ENCODE peak calls at places on chromosome 1, in four cellular contexts. One of them, this sample, is unnamed. For H3K4me1, the result is how much of the 10 kb centered on the place peaks cover.

GRCh38 chr1:187696092-187696491 is 867.3 kb downstream of the PLA2G4A start:
- DNase-seq in ovary: no peak
- DNase-seq in IMR-90: peak
- DNase-seq in A549: no peak
- DNase-seq in this sample: no peak

GRCh38 chr1:183739640-183740385 is 65.1 kb upstream of the RGL1 start:
- DNase-seq in ovary: no peak
- DNase-seq in IMR-90: peak
- DNase-seq in A549: no peak
- DNase-seq in this sample: no peak

GRCh38 chr1:95217371-95217770 is 16.6 kb upstream of the RWDD3 start:
- DNase-seq in A549: no peak
- DNase-seq in ovary: no peak
- DNase-seq in IMR-90: no peak
- DNase-seq in this sample: no peak

GRCh38 chr1:223721658-223722606 is 9.6 kb downstream of the CAPN2 start:
- DNase-seq in IMR-90: no peak
- DNase-seq in ovary: no peak
- DNase-seq in A549: no peak
- DNase-seq in this sample: no peak

GRCh38 chr1:108560430-108561144 is 687 bp downstream of the EEIG2 start:
- DNase-seq in ovary: peak
- DNase-seq in A549: peak
- DNase-seq in IMR-90: peak
- DNase-seq in this sample: peak

GRCh38 chr1:157862114-157863070 is 20.8 kb upstream of the CD5L start:
- DNase-seq in IMR-90: no peak
- DNase-seq in ovary: no peak
- DNase-seq in A549: no peak
- DNase-seq in this sample: no peak

GRCh38 chr1:210246447-210246846 is 13.9 kb downstream of the SERTAD4 start:
- DNase-seq in A549: no peak
- DNase-seq in IMR-90: peak
- DNase-seq in ovary: no peak
- DNase-seq in this sample: no peak

GRCh38 chr1:4650486-4650885 is 3.9 kb upstream of the AJAP1 start:
- DNase-seq in A549: peak
- DNase-seq in ovary: no peak
- DNase-seq in IMR-90: no peak
- DNase-seq in this sample: no peak

GRCh38 chr1:109906160-109906838 is 4.3 kb upstream of the CSF1 start:
- DNase-seq in A549: no peak
- DNase-seq in ovary: no peak
- DNase-seq in IMR-90: no peak
- DNase-seq in this sample: no peak

GRCh38 chr1:147515046-147515869 is 26.0 kb upstream of the BCL9 start:
- DNase-seq in IMR-90: peak
- DNase-seq in A549: peak
- DNase-seq in ovary: no peak
- DNase-seq in this sample: no peak

DNA sequence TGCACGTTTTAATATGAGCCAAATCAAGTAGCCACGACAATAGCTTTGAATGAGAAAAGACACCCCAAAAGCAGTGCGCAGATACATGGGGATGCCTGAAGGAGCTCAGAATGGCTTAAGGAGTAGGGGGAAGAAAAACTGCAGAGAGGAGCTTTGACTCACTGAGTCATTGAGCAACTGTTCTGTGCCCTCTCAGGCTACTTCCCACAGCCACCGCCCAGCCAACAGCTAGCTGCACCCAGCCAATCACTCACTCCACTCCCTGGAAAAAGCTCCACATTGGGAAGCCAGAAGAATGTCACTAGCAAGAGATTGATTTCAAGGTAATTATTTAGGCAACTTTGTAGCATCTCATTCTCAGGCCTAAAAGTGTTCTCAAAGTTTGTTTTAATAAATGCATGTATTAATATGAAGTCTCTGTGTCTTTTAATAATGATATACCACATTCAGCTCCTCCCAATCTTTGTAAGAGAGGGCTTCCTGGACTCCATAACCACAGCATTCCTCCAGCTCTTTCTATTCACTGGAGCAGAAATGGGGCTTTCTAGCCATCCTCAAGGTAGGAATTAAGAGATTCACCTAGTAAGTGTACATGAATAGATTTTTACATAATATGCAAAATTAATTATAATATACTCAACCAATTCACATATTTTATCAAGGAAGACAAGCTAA is 16.8 kb downstream of the DUSP10 start:
- DNase-seq in A549: no peak
- DNase-seq in IMR-90: peak
- DNase-seq in ovary: no peak
- DNase-seq in this sample: no peak
- H3K4me3 ChIP-seq in A549: no peak
- H3K4me3 ChIP-seq in IMR-90: no peak
- H3K4me3 ChIP-seq in ovary: no peak
- H3K4me3 ChIP-seq in this sample: no peak

DNA sequence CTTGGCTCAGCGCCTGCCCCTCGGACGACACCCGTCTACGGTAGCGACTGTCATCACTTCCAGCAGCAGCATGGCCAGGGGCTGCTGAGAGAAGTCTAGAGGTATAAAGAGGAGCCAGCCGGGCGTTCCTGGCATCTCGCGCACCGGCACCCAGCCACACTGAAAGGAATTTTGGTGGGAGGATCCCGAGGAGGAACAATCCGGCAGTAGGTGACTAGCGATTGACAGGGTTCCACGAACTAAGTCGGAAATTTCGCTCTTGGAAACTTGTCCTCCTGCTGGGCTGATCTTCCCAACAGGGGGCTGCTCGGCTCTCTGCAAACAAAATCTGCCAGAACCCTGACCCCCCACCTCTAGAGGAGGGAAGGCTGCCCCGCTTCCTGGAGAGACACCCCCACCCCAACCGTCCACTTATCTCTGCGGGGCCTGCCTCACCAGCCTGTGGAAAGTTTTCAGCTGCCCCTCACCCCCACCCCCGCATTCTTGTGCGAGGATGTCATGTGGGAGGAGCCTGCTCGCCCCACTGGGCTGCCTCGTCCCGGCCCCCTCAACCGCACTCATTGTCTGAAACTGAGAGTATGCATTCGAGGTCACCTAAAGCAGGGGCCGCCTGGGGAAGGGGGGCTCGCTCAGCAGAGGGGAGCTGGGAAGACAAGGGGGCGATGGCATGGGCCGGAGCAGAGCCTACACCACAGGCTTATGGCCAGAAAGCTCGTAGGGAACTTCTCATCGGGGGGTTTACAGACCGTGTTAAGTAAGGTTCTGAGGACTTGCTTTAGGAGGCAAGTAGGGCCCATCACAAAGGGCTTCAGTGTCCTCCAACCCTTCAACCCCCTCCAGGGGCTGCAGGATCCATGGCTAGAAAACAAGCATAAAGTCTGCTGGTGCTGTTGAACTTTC is 9.6 kb downstream of the EPHA2 start:
- DNase-seq in A549: peak
- DNase-seq in ovary: peak
- DNase-seq in IMR-90: peak
- DNase-seq in this sample: no peak
- TF ChIP-seq POLR2A in A549: no peak
- TF ChIP-seq POLR2A in ovary: peak
- TF ChIP-seq POLR2A in IMR-90: peak
- TF ChIP-seq POLR2A in this sample: no peak

GRCh38 chr1:156115514-156116374 is 1.2 kb downstream of the LMNA start:
- DNase-seq in ovary: peak
- DNase-seq in IMR-90: peak
- DNase-seq in A549: peak
- DNase-seq in this sample: no peak
- H3K4me1 ChIP-seq in ovary: under half
- H3K4me1 ChIP-seq in IMR-90: under half
- H3K4me1 ChIP-seq in A549: half or more
- H3K4me1 ChIP-seq in this sample: half or more

GRCh38 chr1:21436488-21437340 is 3.2 kb upstream of the NBPF3 start:
- DNase-seq in IMR-90: no peak
- DNase-seq in A549: no peak
- DNase-seq in ovary: no peak
- DNase-seq in this sample: no peak

GRCh38 chr1:21439345-21439720 is 604 bp upstream of the NBPF3 start:
- DNase-seq in ovary: no peak
- DNase-seq in IMR-90: no peak
- DNase-seq in A549: no peak
- DNase-seq in this sample: no peak

GRCh38 chr1:21435646-21436487 is 4.1 kb upstream of the NBPF3 start:
- DNase-seq in IMR-90: no peak
- DNase-seq in A549: no peak
- DNase-seq in ovary: no peak
- DNase-seq in this sample: no peak

GRCh38 chr1:21439721-21440629 is at the start of gene NBPF3:
- DNase-seq in A549: peak
- DNase-seq in ovary: peak
- DNase-seq in IMR-90: peak
- DNase-seq in this sample: peak

GRCh38 chr1:21437341-21437640 is 2.6 kb upstream of the NBPF3 start:
- DNase-seq in ovary: no peak
- DNase-seq in A549: no peak
- DNase-seq in IMR-90: no peak
- DNase-seq in this sample: no peak
- H3K4me3 ChIP-seq in ovary: no peak
- H3K4me3 ChIP-seq in A549: no peak
- H3K4me3 ChIP-seq in IMR-90: no peak
- H3K4me3 ChIP-seq in this sample: peak

GRCh38 chr1:43359696-43360095 is 915 bp downstream of the CDC20 start:
- DNase-seq in ovary: no peak
- DNase-seq in IMR-90: no peak
- DNase-seq in A549: no peak
- DNase-seq in this sample: no peak

GRCh38 chr1:43357251-43357650 is 1.5 kb upstream of the CDC20 start:
- DNase-seq in ovary: no peak
- DNase-seq in IMR-90: peak
- DNase-seq in A549: no peak
- DNase-seq in this sample: no peak

GRCh38 chr1:43360616-43361015 is 1.8 kb downstream of the CDC20 start:
- DNase-seq in A549: no peak
- DNase-seq in ovary: no peak
- DNase-seq in IMR-90: no peak
- DNase-seq in this sample: no peak

GRCh38 chr1:43358746-43359693 is at the start of gene CDC20:
- DNase-seq in A549: peak
- DNase-seq in IMR-90: peak
- DNase-seq in ovary: peak
- DNase-seq in this sample: peak

DNA sequence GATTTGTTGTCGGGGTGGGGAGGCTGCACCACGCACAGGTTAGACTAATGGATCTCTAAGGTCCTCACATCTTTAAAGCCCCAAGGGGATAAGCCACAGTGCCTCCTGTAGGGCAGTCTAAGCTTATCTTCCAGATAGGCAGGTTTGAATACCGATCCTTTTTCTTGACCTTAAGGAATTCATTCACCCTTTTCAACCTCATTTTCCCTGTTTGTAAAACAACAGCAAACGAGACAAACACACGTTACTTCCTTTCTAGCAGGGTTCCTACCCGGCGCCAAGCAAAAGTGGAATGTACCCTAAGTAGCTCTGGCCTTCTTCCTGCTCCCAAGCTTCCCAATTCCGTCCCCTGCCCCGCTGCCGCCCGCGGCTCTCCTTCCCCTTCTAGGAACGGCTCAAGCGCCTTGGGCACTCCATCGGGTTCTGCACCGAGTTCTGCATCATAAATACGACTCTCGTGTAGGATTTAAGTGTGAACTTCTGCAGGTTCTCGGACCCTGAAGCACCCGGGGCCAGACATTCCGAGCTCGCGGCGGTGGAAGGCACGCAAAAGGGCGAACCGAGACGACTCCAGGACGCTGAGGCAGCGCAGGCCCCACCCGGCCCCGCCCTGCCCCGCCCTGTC is 548 bp upstream of the CDC20 start:
- DNase-seq in IMR-90: peak
- DNase-seq in ovary: no peak
- DNase-seq in A549: peak
- DNase-seq in this sample: no peak
- TF ChIP-seq POLR2A in IMR-90: no peak
- TF ChIP-seq POLR2A in ovary: no peak
- TF ChIP-seq POLR2A in A549: peak
- TF ChIP-seq POLR2A in this sample: no peak

GRCh38 chr1:938088-938683 is 14.5 kb downstream of the SAMD11 start:
- DNase-seq in IMR-90: peak
- DNase-seq in ovary: no peak
- DNase-seq in A549: peak
- DNase-seq in this sample: no peak
- H3K4me1 ChIP-seq in IMR-90: under half
- H3K4me1 ChIP-seq in ovary: under half
- H3K4me1 ChIP-seq in A549: half or more
- H3K4me1 ChIP-seq in this sample: half or more

DNA sequence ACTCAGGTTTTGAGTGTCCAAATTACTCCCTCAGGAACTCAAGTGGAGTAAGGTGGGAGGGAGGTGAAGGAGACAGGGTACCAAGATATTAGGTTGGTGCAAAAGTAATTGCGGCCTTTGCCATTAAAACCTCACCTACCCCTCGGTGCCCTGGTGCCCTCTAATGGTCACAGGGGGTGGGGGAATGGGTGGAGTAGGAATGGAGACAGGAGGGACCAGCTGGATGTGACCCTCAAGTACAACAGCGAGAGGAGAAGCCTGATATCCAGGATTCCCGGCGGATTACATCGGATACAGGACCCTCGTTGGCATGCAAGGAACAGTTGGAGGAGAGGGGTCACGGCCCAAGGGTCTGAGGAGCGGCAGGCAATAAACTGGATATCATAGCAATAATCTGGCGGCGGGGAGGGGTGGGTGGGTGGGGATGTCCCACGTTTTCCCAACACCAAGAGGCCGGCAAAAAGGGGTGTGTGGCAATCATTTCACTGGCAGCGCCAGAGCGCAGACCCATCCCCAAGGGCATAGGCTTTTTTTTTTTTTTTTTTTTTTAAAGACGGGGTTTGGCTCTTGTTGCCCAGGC is 4.3 kb upstream of the ZBTB7B start:
- DNase-seq in ovary: no peak
- DNase-seq in A549: no peak
- DNase-seq in IMR-90: no peak
- DNase-seq in this sample: no peak
- H3K4me3 ChIP-seq in ovary: no peak
- H3K4me3 ChIP-seq in A549: no peak
- H3K4me3 ChIP-seq in IMR-90: no peak
- H3K4me3 ChIP-seq in this sample: no peak

DNA sequence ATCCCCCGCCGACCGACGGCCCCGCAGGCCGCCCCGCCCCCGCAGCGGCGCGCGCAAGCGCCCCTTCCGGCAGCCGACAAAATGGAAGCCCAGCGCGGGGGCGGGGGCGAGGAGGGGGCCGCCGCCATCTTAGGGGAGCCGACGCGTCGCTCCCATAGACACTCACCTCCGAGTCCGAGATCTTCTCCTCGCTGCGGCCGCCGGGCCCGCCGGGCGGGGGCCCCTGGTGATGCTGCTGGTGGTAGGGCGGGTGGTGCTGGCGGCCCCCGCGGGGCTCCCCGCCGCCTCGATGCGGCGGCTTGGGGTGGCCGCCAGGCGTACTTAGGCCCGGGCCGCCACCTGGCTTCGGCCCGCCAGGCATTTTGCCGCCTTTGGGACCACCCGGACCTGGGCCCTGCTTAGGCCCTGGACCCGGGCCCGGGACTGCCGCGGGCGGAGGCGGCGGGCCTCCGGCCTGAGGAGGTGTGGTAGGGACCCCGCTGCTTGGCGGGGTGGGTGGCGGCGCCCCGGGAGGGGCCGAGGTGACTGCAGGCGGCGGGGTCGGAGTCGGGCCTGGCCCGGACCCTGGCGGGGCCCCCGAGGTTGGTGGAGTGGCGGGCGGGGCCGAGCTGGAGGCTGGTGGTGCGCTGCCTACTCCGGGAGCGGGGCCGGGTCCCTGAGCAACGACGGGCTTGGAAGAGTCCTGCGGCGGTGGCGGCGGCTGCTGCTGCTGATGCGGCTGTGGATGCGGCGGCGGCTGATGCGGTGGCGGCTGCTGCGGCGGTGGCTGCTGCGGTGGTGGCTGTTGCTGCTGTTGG is 691 bp downstream of the SFPQ start:
- DNase-seq in IMR-90: peak
- DNase-seq in A549: peak
- DNase-seq in ovary: peak
- DNase-seq in this sample: peak
- TF ChIP-seq POLR2A in IMR-90: peak
- TF ChIP-seq POLR2A in A549: no peak
- TF ChIP-seq POLR2A in ovary: no peak
- TF ChIP-seq POLR2A in this sample: peak